ENCODE peak calls at places on chromosomes 6 and 20, in eight cellular contexts. A, U, W, S, L, Z, M and Q are unnamed samples.
A peak's percentile ranks its signal among the peaks of the same experiment; 100 is the strongest.

GRCh38 chr20:34412453-34412852 is 49.4 kb downstream of the ITCH start:
- DNase-seq in A (no peak), U (no peak), W (no peak), S (no peak), L (no peak), Z (no peak), M (no peak), Q (no peak)

GRCh38 chr6:94862116-94862515 is 715.2 kb upstream of the MANEA start:
- DNase-seq in A (no peak), U (no peak), W (no peak), S (no peak), L (no peak), Z (no peak), M (no peak), Q (no peak)

GRCh38 chr6:108687921-108688320 is 127.2 kb downstream of the FOXO3 start:
- DNase-seq in A (no peak), U (no peak), W (no peak), S (no peak), L (no peak), Z (no peak), M (no peak), Q (no peak)

GRCh38 chr6:27059621-27060425 is 187.7 kb upstream of the PRSS16 start:
- DNase-seq in A (no peak), U (no peak), W (no peak), S (no peak), L (peak; percentile 16), Z (no peak), M (no peak), Q (peak; percentile 20)

GRCh38 chr6:73364549-73364948 is 2.1 kb downstream of the KHDC3L start:
- DNase-seq in A (no peak), U (no peak), W (no peak), S (no peak), L (no peak), Z (no peak), M (no peak), Q (no peak)

GRCh38 chr6:142544199-142544838 is 242.5 kb downstream of the ADGRG6 start:
- DNase-seq in A (no peak), U (no peak), W (no peak), S (no peak), L (no peak), Z (no peak), M (no peak), Q (no peak)

GRCh38 chr6:148596886-148597455 is 149.9 kb upstream of the UST start:
- DNase-seq in A (no peak), U (no peak), W (no peak), S (no peak), L (no peak), Z (no peak), M (no peak), Q (no peak)

GRCh38 chr6:13331516-13332348 is 3.4 kb upstream of the TBC1D7 start:
- DNase-seq in A (no peak), U (no peak), W (no peak), S (no peak), L (peak; percentile 43), Z (no peak), M (no peak), Q (no peak)

GRCh38 chr6:33320315-33321181 is 3.0 kb upstream of the ZBTB22 start:
- DNase-seq in A (peak; percentile 71), U (no peak), W (peak; percentile 77), S (peak; percentile 64), L (peak; percentile 77), Z (no peak), M (peak; percentile 64), Q (peak; percentile 33)

GRCh38 chr6:155066371-155066770 is 71.3 kb downstream of the TIAM2 start:
- DNase-seq in A (no peak), U (no peak), W (no peak), S (no peak), L (no peak), Z (no peak), M (no peak), Q (no peak)

GRCh38 chr6:155056756-155057155 is 61.6 kb downstream of the TIAM2 start:
- DNase-seq in A (no peak), U (no peak), W (no peak), S (no peak), L (no peak), Z (no peak), M (no peak), Q (no peak)

GRCh38 chr6:155061381-155061780 is 66.3 kb downstream of the TIAM2 start:
- DNase-seq in A (no peak), U (no peak), W (no peak), S (no peak), L (no peak), Z (no peak), M (no peak), Q (no peak)
- H3K4me1 ChIP-seq in A (no peaks in the 10 kb centered on the region), U (no peaks in the 10 kb centered on the region), W (no peaks in the 10 kb centered on the region), S (no peaks in the 10 kb centered on the region), L (no peaks in the 10 kb centered on the region), Z (no peaks in the 10 kb centered on the region), M (no peaks in the 10 kb centered on the region), Q (no peaks in the 10 kb centered on the region)

GRCh38 chr20:62794007-62794724 is 2.1 kb upstream of the MRGBP start:
- DNase-seq in A (peak; percentile 96), U (peak; percentile 99), W (peak; percentile 100), S (peak; percentile 98), L (peak; percentile 96), Z (peak; percentile 99), M (peak; percentile 98), Q (peak; percentile 97)
- H3K4me3 ChIP-seq in A (peak overlapping the region; percentile 63), U (peak overlapping the region; percentile 81), W (peak overlapping the region; percentile 73), S (no peak overlapping the region), L (peak overlapping the region; percentile 61), Z (peak overlapping the region; percentile 84), M (peak overlapping the region; percentile 78), Q (peak overlapping the region; percentile 87)

GRCh38 chr6:31825553-31825952 is 2.0 kb upstream of the HSPA1B start:
- DNase-seq in A (no peak), U (no peak), W (no peak), S (no peak), L (no peak), Z (no peak), M (no peak), Q (no peak)

GRCh38 chr6:31831350-31832215 is 4.0 kb downstream of the HSPA1B start:
- DNase-seq in A (no peak), U (no peak), W (peak; percentile 76), S (no peak), L (peak; percentile 65), Z (no peak), M (peak; percentile 30), Q (no peak)

GRCh38 chr6:31829633-31830492 is 2.3 kb downstream of the HSPA1B start:
- DNase-seq in A (no peak), U (no peak), W (peak; percentile 78), S (no peak), L (peak; percentile 57), Z (no peak), M (peak; percentile 69), Q (no peak)

GRCh38 chr6:31826793-31827285 is 699 bp upstream of the HSPA1B start:
- DNase-seq in A (peak; percentile 89), U (peak; percentile 87), W (peak; percentile 90), S (peak; percentile 86), L (peak; percentile 91), Z (peak; percentile 97), M (peak; percentile 91), Q (peak; percentile 93)

DNA sequence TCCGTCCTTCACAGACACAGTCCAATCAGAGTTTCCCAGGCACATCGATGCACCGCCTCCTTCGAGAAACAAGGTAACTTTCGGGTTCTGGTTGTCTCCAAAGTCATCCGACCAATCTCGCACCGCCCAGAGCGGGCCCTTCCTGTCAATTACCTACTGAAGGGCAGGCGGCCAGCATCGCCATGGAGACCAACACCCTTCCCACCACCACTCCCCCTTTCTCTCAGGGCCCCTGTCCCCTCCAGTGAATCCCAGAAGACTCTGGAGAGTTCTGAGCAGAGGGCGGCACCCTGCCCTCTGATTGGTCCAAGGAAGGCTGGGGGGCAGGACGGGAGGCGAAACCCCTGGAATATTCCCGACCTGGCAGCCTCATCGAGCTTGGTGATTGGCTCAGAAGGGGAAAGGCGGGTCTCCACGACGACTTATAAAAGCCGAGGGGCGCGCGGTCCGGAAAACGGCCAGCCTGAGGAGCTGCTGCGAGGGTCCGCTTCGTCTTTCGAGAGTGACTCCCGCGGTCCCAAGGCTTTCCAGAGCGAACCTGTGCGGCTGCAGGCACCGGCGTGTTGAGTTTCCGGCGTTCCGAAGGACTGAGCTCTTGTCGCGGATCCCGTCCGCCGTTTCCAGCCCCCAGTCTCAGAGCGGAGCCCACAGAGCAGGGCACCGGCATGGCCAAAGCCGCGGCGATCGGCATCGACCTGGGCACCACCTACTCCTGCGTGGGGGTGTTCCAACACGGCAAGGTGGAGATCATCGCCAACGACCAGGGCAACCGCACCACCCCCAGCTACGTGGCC is at the start of gene HSPA1B:
- DNase-seq in A (peak; percentile 99), U (peak; percentile 97), W (peak; percentile 97), S (peak; percentile 99), L (peak; percentile 100), Z (peak; percentile 99), M (peak; percentile 100), Q (peak; percentile 99)
- TF ChIP-seq POLR2A in A (peak; percentile 100), U (peak; percentile 100), W (peak; percentile 95), S (peak; percentile 100), L (peak; percentile 100), Z (peak; percentile 100), M (peak; percentile 100), Q (peak; percentile 100)

GRCh38 chr20:57393321-57394086 is 2.3 kb downstream of the RBM38 start:
- DNase-seq in A (no peak), U (no peak), W (peak; percentile 72), S (no peak), L (no peak), Z (no peak), M (peak; percentile 40), Q (no peak)

GRCh38 chr20:57392512-57393271 is 1.5 kb downstream of the RBM38 start:
- DNase-seq in A (peak; percentile 79), U (peak; percentile 67), W (peak; percentile 96), S (no peak), L (peak; percentile 49), Z (no peak), M (peak; percentile 60), Q (peak; percentile 77)

GRCh38 chr20:57395111-57395959 is 4.1 kb downstream of the RBM38 start:
- DNase-seq in A (peak; percentile 84), U (no peak), W (peak; percentile 89), S (no peak), L (no peak), Z (no peak), M (peak; percentile 82), Q (peak; percentile 38)

GRCh38 chr20:57396212-57396611 is 5.0 kb downstream of the RBM38 start:
- DNase-seq in A (no peak), U (no peak), W (peak; percentile 80), S (no peak), L (no peak), Z (no peak), M (peak; percentile 47), Q (no peak)

GRCh38 chr20:57394087-57395082 is 3.2 kb downstream of the RBM38 start:
- DNase-seq in A (no peak), U (no peak), W (peak; percentile 78), S (no peak), L (no peak), Z (no peak), M (peak; percentile 49), Q (no peak)
- H3K4me1 ChIP-seq in A (peaks cover 53% of the 10 kb centered on the region), U (peaks cover 68% of the 10 kb centered on the region), W (peaks cover 92% of the 10 kb centered on the region), S (peaks cover 41% of the 10 kb centered on the region), L (peaks cover 29% of the 10 kb centered on the region), Z (peaks cover 73% of the 10 kb centered on the region), M (peaks cover 44% of the 10 kb centered on the region), Q (peaks cover 76% of the 10 kb centered on the region)

GRCh38 chr6:22071655-22072054 is 225.2 kb downstream of the PRL start:
- DNase-seq in A (peak; percentile 75), U (no peak), W (no peak), S (no peak), L (no peak), Z (no peak), M (peak; percentile 48), Q (no peak)
- H3K4me3 ChIP-seq in A (peak overlapping the region; percentile 22), U (no peak overlapping the region), W (peak overlapping the region; percentile 0), S (no peak overlapping the region), L (no peak overlapping the region), Z (no peak overlapping the region), M (no peak overlapping the region), Q (peak overlapping the region; percentile 12)